ENCODE peak calls at places on chromosomes 12 and 14, in six cellular contexts. E is IMR-90, B is H1, L is H9, X is mesenchymal stem cell, G is trophoblast cell. O is an unnamed sample.

GRCh38 chr14:100737526-100737925 is 10.8 kb downstream of the DLK1 start:
- DNase-seq in E (no peak), X (no peak), G (no peak), B (no peak), L (peak), O (no peak)

GRCh38 chr12:88658009-88658408 is 77.7 kb upstream of the KITLG start:
- DNase-seq in L (no peak), E (no peak), G (no peak), B (no peak), X (no peak), O (no peak)

GRCh38 chr12:66984962-66985361 is 284.2 kb upstream of the CAND1 start:
- DNase-seq in E (no peak), X (no peak), B (no peak), G (no peak), L (no peak), O (no peak)

GRCh38 chr12:132886529-132887477 is 602 bp downstream of the CHFR start:
- DNase-seq in L (no peak), E (peak), B (no peak), G (peak), X (peak), O (no peak)

GRCh38 chr14:63543826-63544320 is 696 bp upstream of the PPP2R5E start:
- DNase-seq in B (no peak), L (no peak), E (no peak), X (peak), G (no peak), O (no peak)

GRCh38 chr12:110543252-110543959 is 39.7 kb downstream of the PPTC7 start:
- DNase-seq in G (no peak), X (peak), L (no peak), E (peak), B (no peak), O (no peak)

GRCh38 chr14:60654303-60654925 is 5.1 kb upstream of the SIX1 start:
- DNase-seq in E (peak), G (no peak), B (no peak), X (no peak), L (no peak), O (peak)

GRCh38 chr14:61098711-61099110 is 117.7 kb downstream of the SLC38A6 start:
- DNase-seq in G (no peak), E (no peak), L (no peak), B (no peak), X (no peak), O (no peak)

GRCh38 chr12:40253936-40254335 is 29.1 kb downstream of the LRRK2 start:
- DNase-seq in E (peak), B (no peak), L (no peak), X (no peak), G (no peak), O (no peak)

GRCh38 chr12:108805136-108805535 is 52.2 kb downstream of the SSH1 start:
- DNase-seq in X (no peak), E (peak), B (no peak), L (no peak), G (no peak), O (no peak)

GRCh38 chr12:107847830-107848229 is 73.3 kb downstream of the ASCL4 start:
- DNase-seq in G (no peak), E (no peak), L (no peak), B (no peak), X (no peak), O (no peak)

GRCh38 chr14:69696633-69697557 is 70.0 kb upstream of the SRSF5 start:
- DNase-seq in X (peak), G (no peak), E (no peak), L (no peak), B (no peak), O (no peak)

GRCh38 chr12:117273091-117273490 is 82.8 kb upstream of the FBXO21 start:
- DNase-seq in B (no peak), E (no peak), L (no peak), X (no peak), G (no peak), O (no peak)
- H3K14ac ChIP-seq in B (no peak), E (no peak), L (no peak), X (no peak), G (no peak), O (no peak)

DNA sequence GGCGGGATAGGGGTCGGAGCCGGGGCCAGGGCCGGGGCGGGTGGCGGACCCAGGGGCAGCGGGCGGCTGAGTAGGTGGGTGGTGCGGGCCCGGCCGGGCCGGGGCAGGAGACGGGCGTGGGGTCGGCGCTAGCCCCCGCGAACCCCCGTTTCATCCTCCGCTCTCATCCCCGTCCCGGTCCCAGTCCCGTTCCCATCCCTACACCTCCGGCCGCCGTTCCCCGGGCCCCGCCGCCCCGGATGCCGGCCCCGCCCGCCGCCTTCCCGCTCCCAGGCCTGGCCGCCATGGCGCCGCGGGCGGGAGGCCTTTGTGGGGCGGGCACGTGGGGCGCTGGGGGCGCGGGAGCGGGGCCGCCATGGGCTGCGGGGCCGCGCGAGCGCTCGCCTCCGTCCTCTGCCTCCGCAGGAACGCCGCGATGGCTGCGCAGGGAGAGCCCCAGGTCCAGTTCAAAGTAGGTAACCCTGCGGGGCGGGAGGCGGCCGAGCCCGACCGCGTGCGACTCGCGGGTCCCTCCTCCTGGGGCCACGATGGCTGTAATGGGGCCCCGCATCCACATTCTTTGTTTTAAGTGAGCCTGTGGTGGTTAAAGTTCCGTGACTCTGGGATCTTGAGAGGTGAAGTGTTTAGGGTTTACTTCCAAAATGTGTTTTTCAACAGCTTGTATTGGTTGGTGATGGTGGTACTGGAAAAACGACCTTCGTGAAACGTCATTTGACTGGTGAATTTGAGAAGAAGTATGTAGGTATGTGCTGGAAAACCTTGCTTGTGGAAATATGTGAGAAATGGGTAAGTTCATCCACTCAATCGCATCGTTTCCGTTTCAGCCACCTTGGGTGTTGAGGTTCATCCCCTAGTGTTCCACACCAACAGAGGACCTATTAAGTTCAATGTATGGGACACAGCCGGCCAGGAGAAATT is 572 bp downstream of the RAN start:
- DNase-seq in B (no peak), L (no peak), X (peak), G (peak), E (no peak), O (no peak)
- H4K8ac ChIP-seq in B (peak), L (no peak), X (peak), G (peak), E (peak), O (no peak)

GRCh38 chr14:49999826-50000214 is 106.9 kb downstream of the ARF6 start:
- DNase-seq in X (no peak), G (peak), E (no peak), L (no peak), B (no peak), O (no peak)
- H2BK120ac ChIP-seq in X (peak), G (peak), E (peak), L (no peak), B (no peak), O (no peak)

GRCh38 chr14:71328183-71328582 is 420.9 kb downstream of the PCNX1 start:
- DNase-seq in G (no peak), E (no peak), L (no peak), B (no peak), X (no peak), O (no peak)
- H3K14ac ChIP-seq in G (no peak), E (peak), L (no peak), B (no peak), X (no peak), O (no peak)

DNA sequence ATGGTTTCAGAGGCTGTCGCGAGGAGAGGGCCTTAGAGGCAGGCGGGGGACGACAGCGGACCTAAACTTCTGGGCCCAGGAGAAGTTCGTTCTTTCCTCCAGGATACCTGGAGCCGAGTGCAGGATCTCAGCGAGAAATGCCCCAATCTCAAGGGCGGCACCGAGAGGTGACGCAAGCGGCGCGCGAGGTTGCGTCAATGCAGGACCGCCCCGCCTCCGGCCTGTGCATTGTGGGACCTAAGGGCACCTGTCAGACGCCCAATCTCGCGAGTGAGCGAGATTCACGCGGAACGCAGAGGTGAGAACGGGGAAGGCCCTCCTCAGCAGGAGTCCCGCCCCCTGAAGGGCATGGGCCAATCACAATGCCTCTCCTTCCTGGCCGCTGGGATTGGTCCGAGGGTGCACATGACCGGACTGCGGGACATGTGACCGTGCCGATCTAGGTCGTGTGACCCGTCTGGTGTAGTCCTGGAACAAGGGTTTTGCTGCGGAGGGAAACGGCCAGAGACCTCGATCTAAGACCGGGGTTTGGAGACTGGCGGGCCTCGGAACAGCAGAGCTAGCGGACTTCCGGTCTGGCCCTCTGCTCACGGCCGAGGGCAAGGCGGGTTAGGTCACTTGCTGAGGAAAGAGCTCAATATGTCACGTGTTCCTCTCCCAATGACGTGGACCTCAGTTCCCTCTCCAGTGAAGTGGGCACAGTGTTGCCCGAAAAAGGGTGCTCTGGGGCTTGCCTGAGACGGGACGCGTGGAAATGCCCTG is 16.3 kb upstream of the DYNC1H1 start:
- DNase-seq in E (peak), X (peak), G (peak), L (peak), B (peak), O (peak)
- H4K8ac ChIP-seq in E (peak), X (peak), G (peak), L (no peak), B (peak), O (peak)

DNA sequence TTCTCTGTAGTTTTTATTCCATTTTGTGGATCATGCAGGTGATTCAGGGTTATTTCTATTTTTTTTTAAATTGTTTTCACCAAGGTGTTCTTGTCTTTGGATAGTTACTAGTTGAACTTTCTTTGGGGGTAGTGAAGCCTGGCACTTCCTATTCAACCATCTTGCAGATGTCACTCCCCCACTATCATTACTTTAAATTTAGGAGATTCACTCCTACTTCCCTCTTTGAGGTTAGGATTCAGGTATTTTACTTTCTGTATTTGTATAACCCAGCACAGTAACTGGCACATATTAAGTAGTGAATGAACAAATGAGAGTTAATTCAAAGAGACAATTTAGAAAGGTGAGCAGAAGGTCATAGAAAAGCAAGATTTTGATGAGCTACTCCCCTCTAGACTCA is 255.6 kb downstream of the ATP23 start:
- DNase-seq in G (no peak), L (no peak), E (no peak), B (no peak), X (no peak), O (no peak)
- H2BK120ac ChIP-seq in G (no peak), L (no peak), E (no peak), B (no peak), X (no peak), O (no peak)

GRCh38 chr12:14723763-14724162 is 27.4 kb upstream of the GUCY2C start:
- DNase-seq in B (no peak), E (peak), G (peak), X (peak), L (peak), O (peak)
- H3K14ac ChIP-seq in B (no peak), E (no peak), G (no peak), X (no peak), L (no peak), O (no peak)